ENCODE peak calls at places on chromosome 11, in ten cellular contexts. One of them, this sample, is unnamed.

GRCh38 chr11:33899383-33900037 is 7.6 kb upstream of the LMO2 start:
- DNase-seq in lower leg skin: peak
- DNase-seq in right atrium auricular region: peak
- DNase-seq in brain microvascular endothelial cell: peak
- DNase-seq in coronary artery: peak
- DNase-seq in endothelial cell of umbilical vein: peak
- DNase-seq in fibroblast of mammary gland: peak
- DNase-seq in fibroblast of lung: peak
- DNase-seq in left ventricle myocardium inferior: peak
- DNase-seq in IMR-90: peak
- DNase-seq in this sample: no peak

GRCh38 chr11:44243633-44244343 is 66.2 kb downstream of the ALX4 start:
- DNase-seq in fibroblast of lung: peak
- DNase-seq in brain microvascular endothelial cell: peak
- DNase-seq in lower leg skin: no peak
- DNase-seq in IMR-90: peak
- DNase-seq in endothelial cell of umbilical vein: peak
- DNase-seq in left ventricle myocardium inferior: no peak
- DNase-seq in coronary artery: no peak
- DNase-seq in fibroblast of mammary gland: peak
- DNase-seq in right atrium auricular region: no peak
- DNase-seq in this sample: no peak

GRCh38 chr11:131064373-131064991 is 148.2 kb upstream of the SNX19 start:
- DNase-seq in IMR-90: peak
- DNase-seq in brain microvascular endothelial cell: peak
- DNase-seq in fibroblast of mammary gland: peak
- DNase-seq in fibroblast of lung: peak
- DNase-seq in coronary artery: no peak
- DNase-seq in endothelial cell of umbilical vein: peak
- DNase-seq in left ventricle myocardium inferior: peak
- DNase-seq in right atrium auricular region: no peak
- DNase-seq in lower leg skin: no peak
- DNase-seq in this sample: peak

GRCh38 chr11:32893947-32894827 is 1.6 kb downstream of the QSER1 start:
- DNase-seq in coronary artery: no peak
- DNase-seq in endothelial cell of umbilical vein: peak
- DNase-seq in fibroblast of mammary gland: peak
- DNase-seq in lower leg skin: peak
- DNase-seq in right atrium auricular region: peak
- DNase-seq in fibroblast of lung: peak
- DNase-seq in IMR-90: peak
- DNase-seq in left ventricle myocardium inferior: no peak
- DNase-seq in brain microvascular endothelial cell: peak
- DNase-seq in this sample: no peak

GRCh38 chr11:67289226-67289650 is at the start of gene ANKRD13D:
- DNase-seq in lower leg skin: no peak
- DNase-seq in endothelial cell of umbilical vein: no peak
- DNase-seq in fibroblast of mammary gland: no peak
- DNase-seq in left ventricle myocardium inferior: no peak
- DNase-seq in right atrium auricular region: no peak
- DNase-seq in brain microvascular endothelial cell: no peak
- DNase-seq in coronary artery: no peak
- DNase-seq in IMR-90: no peak
- DNase-seq in fibroblast of lung: no peak
- DNase-seq in this sample: peak

GRCh38 chr11:28822596-28822995 is 714.4 kb downstream of the METTL15 start:
- DNase-seq in right atrium auricular region: no peak
- DNase-seq in IMR-90: peak
- DNase-seq in fibroblast of mammary gland: no peak
- DNase-seq in left ventricle myocardium inferior: no peak
- DNase-seq in endothelial cell of umbilical vein: no peak
- DNase-seq in lower leg skin: no peak
- DNase-seq in brain microvascular endothelial cell: no peak
- DNase-seq in coronary artery: no peak
- DNase-seq in fibroblast of lung: peak
- DNase-seq in this sample: no peak

GRCh38 chr11:2529636-2530035 is 84.8 kb downstream of the KCNQ1 start:
- DNase-seq in coronary artery: no peak
- DNase-seq in left ventricle myocardium inferior: peak
- DNase-seq in IMR-90: no peak
- DNase-seq in fibroblast of lung: no peak
- DNase-seq in lower leg skin: no peak
- DNase-seq in endothelial cell of umbilical vein: no peak
- DNase-seq in brain microvascular endothelial cell: no peak
- DNase-seq in right atrium auricular region: no peak
- DNase-seq in fibroblast of mammary gland: no peak
- DNase-seq in this sample: no peak

GRCh38 chr11:11171285-11171684 is 181.8 kb downstream of the CSNK2A3 start:
- DNase-seq in fibroblast of mammary gland: no peak
- DNase-seq in IMR-90: peak
- DNase-seq in left ventricle myocardium inferior: no peak
- DNase-seq in fibroblast of lung: peak
- DNase-seq in coronary artery: no peak
- DNase-seq in endothelial cell of umbilical vein: no peak
- DNase-seq in brain microvascular endothelial cell: peak
- DNase-seq in lower leg skin: no peak
- DNase-seq in right atrium auricular region: no peak
- DNase-seq in this sample: no peak

GRCh38 chr11:82906931-82907330 is 5.4 kb downstream of the DDIAS start:
- DNase-seq in fibroblast of mammary gland: no peak
- DNase-seq in right atrium auricular region: no peak
- DNase-seq in lower leg skin: no peak
- DNase-seq in IMR-90: no peak
- DNase-seq in endothelial cell of umbilical vein: peak
- DNase-seq in fibroblast of lung: no peak
- DNase-seq in left ventricle myocardium inferior: no peak
- DNase-seq in brain microvascular endothelial cell: no peak
- DNase-seq in coronary artery: no peak
- DNase-seq in this sample: no peak

GRCh38 chr11:88489030-88489429 is 151.5 kb upstream of the CTSC start:
- DNase-seq in lower leg skin: no peak
- DNase-seq in IMR-90: peak
- DNase-seq in endothelial cell of umbilical vein: no peak
- DNase-seq in brain microvascular endothelial cell: no peak
- DNase-seq in fibroblast of mammary gland: peak
- DNase-seq in fibroblast of lung: peak
- DNase-seq in right atrium auricular region: no peak
- DNase-seq in left ventricle myocardium inferior: no peak
- DNase-seq in coronary artery: no peak
- DNase-seq in this sample: no peak

GRCh38 chr11:36775157-36775556 is 177.1 kb upstream of the RAG2 start:
- DNase-seq in right atrium auricular region: no peak
- DNase-seq in lower leg skin: no peak
- DNase-seq in left ventricle myocardium inferior: no peak
- DNase-seq in brain microvascular endothelial cell: no peak
- DNase-seq in coronary artery: no peak
- DNase-seq in endothelial cell of umbilical vein: no peak
- DNase-seq in fibroblast of mammary gland: peak
- DNase-seq in fibroblast of lung: peak
- DNase-seq in IMR-90: no peak
- DNase-seq in this sample: no peak

GRCh38 chr11:78061088-78061920 is 2.4 kb upstream of the THRSP start:
- DNase-seq in lower leg skin: no peak
- DNase-seq in fibroblast of mammary gland: no peak
- DNase-seq in fibroblast of lung: no peak
- DNase-seq in IMR-90: no peak
- DNase-seq in right atrium auricular region: no peak
- DNase-seq in brain microvascular endothelial cell: no peak
- DNase-seq in endothelial cell of umbilical vein: no peak
- DNase-seq in left ventricle myocardium inferior: peak
- DNase-seq in coronary artery: no peak
- DNase-seq in this sample: no peak

GRCh38 chr11:14764213-14764898 is 120.8 kb downstream of the PDE3B start:
- DNase-seq in brain microvascular endothelial cell: no peak
- DNase-seq in endothelial cell of umbilical vein: no peak
- DNase-seq in fibroblast of lung: no peak
- DNase-seq in left ventricle myocardium inferior: no peak
- DNase-seq in fibroblast of mammary gland: no peak
- DNase-seq in lower leg skin: no peak
- DNase-seq in IMR-90: no peak
- DNase-seq in coronary artery: no peak
- DNase-seq in right atrium auricular region: no peak
- DNase-seq in this sample: no peak

GRCh38 chr11:40885257-40885947 is 574.0 kb downstream of the LRRC4C start:
- DNase-seq in left ventricle myocardium inferior: no peak
- DNase-seq in coronary artery: no peak
- DNase-seq in fibroblast of mammary gland: no peak
- DNase-seq in endothelial cell of umbilical vein: no peak
- DNase-seq in right atrium auricular region: no peak
- DNase-seq in brain microvascular endothelial cell: no peak
- DNase-seq in lower leg skin: no peak
- DNase-seq in IMR-90: no peak
- DNase-seq in fibroblast of lung: peak
- DNase-seq in this sample: no peak

GRCh38 chr11:62394825-62395538 is 23.9 kb upstream of the SCGB1A1 start:
- DNase-seq in fibroblast of lung: peak
- DNase-seq in IMR-90: peak
- DNase-seq in lower leg skin: peak
- DNase-seq in right atrium auricular region: peak
- DNase-seq in coronary artery: peak
- DNase-seq in endothelial cell of umbilical vein: peak
- DNase-seq in fibroblast of mammary gland: peak
- DNase-seq in brain microvascular endothelial cell: peak
- DNase-seq in left ventricle myocardium inferior: peak
- DNase-seq in this sample: no peak

GRCh38 chr11:119855066-119855465 is 126.1 kb upstream of the NECTIN1 start:
- DNase-seq in right atrium auricular region: no peak
- DNase-seq in fibroblast of mammary gland: no peak
- DNase-seq in left ventricle myocardium inferior: peak
- DNase-seq in IMR-90: no peak
- DNase-seq in endothelial cell of umbilical vein: no peak
- DNase-seq in lower leg skin: no peak
- DNase-seq in fibroblast of lung: no peak
- DNase-seq in coronary artery: no peak
- DNase-seq in brain microvascular endothelial cell: no peak
- DNase-seq in this sample: no peak

GRCh38 chr11:43947003-43947500 is 4.6 kb downstream of the C11orf96 start:
- DNase-seq in left ventricle myocardium inferior: no peak
- DNase-seq in endothelial cell of umbilical vein: no peak
- DNase-seq in fibroblast of mammary gland: peak
- DNase-seq in IMR-90: peak
- DNase-seq in brain microvascular endothelial cell: no peak
- DNase-seq in lower leg skin: no peak
- DNase-seq in fibroblast of lung: peak
- DNase-seq in right atrium auricular region: peak
- DNase-seq in coronary artery: peak
- DNase-seq in this sample: no peak

GRCh38 chr11:66087148-66087908 is 17.3 kb downstream of the PACS1 start:
- DNase-seq in fibroblast of mammary gland: no peak
- DNase-seq in endothelial cell of umbilical vein: no peak
- DNase-seq in coronary artery: no peak
- DNase-seq in left ventricle myocardium inferior: no peak
- DNase-seq in fibroblast of lung: no peak
- DNase-seq in brain microvascular endothelial cell: no peak
- DNase-seq in IMR-90: no peak
- DNase-seq in right atrium auricular region: no peak
- DNase-seq in lower leg skin: no peak
- DNase-seq in this sample: no peak

GRCh38 chr11:30360741-30361140 is 37.8 kb downstream of the ARL14EP start:
- DNase-seq in right atrium auricular region: no peak
- DNase-seq in coronary artery: no peak
- DNase-seq in IMR-90: no peak
- DNase-seq in fibroblast of mammary gland: no peak
- DNase-seq in endothelial cell of umbilical vein: no peak
- DNase-seq in left ventricle myocardium inferior: no peak
- DNase-seq in lower leg skin: no peak
- DNase-seq in fibroblast of lung: no peak
- DNase-seq in brain microvascular endothelial cell: no peak
- DNase-seq in this sample: no peak

DNA sequence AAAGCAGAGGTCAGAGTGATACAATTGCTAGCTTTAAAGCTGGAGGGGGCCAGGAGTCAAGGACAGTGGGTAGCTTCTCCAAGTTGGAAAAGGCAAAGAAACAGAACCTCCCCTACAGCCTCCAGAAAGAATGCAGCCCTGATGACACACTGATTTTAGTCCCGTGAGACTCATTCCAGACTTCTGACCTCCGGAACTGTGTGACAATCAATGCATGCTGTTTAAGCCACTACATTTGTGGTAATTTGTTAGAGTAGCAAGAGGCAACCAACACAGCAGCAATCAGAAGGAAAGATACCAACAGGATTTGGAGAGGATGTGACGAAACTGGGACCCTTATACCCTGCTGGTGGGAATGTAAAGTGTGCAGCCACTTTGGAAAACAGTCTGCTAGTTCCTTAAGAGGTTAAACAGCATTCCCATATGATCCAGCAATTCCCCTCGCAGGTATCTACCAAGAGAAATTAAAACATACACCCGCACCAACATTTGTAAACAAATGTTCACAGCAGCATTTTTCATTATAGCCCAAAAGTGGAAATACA is 66.7 kb downstream of the DSCAML1 start:
- DNase-seq in right atrium auricular region: no peak
- DNase-seq in endothelial cell of umbilical vein: no peak
- DNase-seq in left ventricle myocardium inferior: no peak
- DNase-seq in brain microvascular endothelial cell: peak
- DNase-seq in coronary artery: no peak
- DNase-seq in fibroblast of lung: no peak
- DNase-seq in fibroblast of mammary gland: peak
- DNase-seq in IMR-90: no peak
- DNase-seq in lower leg skin: no peak
- DNase-seq in this sample: no peak
- TF ChIP-seq CTCF in right atrium auricular region: no peak
- TF ChIP-seq CTCF in endothelial cell of umbilical vein: no peak
- TF ChIP-seq CTCF in left ventricle myocardium inferior: no peak
- TF ChIP-seq CTCF in brain microvascular endothelial cell: no peak
- TF ChIP-seq CTCF in coronary artery: no peak
- TF ChIP-seq CTCF in fibroblast of lung: no peak
- TF ChIP-seq CTCF in fibroblast of mammary gland: no peak
- TF ChIP-seq CTCF in IMR-90: no peak
- TF ChIP-seq CTCF in lower leg skin: no peak
- TF ChIP-seq CTCF in this sample: peak

GRCh38 chr11:56089697-56090096 is 3.4 kb upstream of the OR8I2 start:
- DNase-seq in left ventricle myocardium inferior: no peak
- DNase-seq in brain microvascular endothelial cell: no peak
- DNase-seq in endothelial cell of umbilical vein: no peak
- DNase-seq in fibroblast of mammary gland: no peak
- DNase-seq in coronary artery: no peak
- DNase-seq in IMR-90: no peak
- DNase-seq in lower leg skin: no peak
- DNase-seq in fibroblast of lung: no peak
- DNase-seq in right atrium auricular region: no peak
- DNase-seq in this sample: no peak
- TF ChIP-seq CTCF in left ventricle myocardium inferior: no peak
- TF ChIP-seq CTCF in brain microvascular endothelial cell: no peak
- TF ChIP-seq CTCF in endothelial cell of umbilical vein: no peak
- TF ChIP-seq CTCF in fibroblast of mammary gland: no peak
- TF ChIP-seq CTCF in coronary artery: no peak
- TF ChIP-seq CTCF in IMR-90: no peak
- TF ChIP-seq CTCF in lower leg skin: no peak
- TF ChIP-seq CTCF in fibroblast of lung: no peak
- TF ChIP-seq CTCF in right atrium auricular region: no peak
- TF ChIP-seq CTCF in this sample: no peak

GRCh38 chr11:71249301-71249700 is 3.1 kb downstream of the SHANK2 start:
- DNase-seq in brain microvascular endothelial cell: no peak
- DNase-seq in fibroblast of lung: no peak
- DNase-seq in endothelial cell of umbilical vein: no peak
- DNase-seq in fibroblast of mammary gland: no peak
- DNase-seq in left ventricle myocardium inferior: no peak
- DNase-seq in IMR-90: no peak
- DNase-seq in right atrium auricular region: no peak
- DNase-seq in lower leg skin: no peak
- DNase-seq in coronary artery: no peak
- DNase-seq in this sample: no peak
- TF ChIP-seq CTCF in brain microvascular endothelial cell: no peak
- TF ChIP-seq CTCF in fibroblast of lung: no peak
- TF ChIP-seq CTCF in endothelial cell of umbilical vein: no peak
- TF ChIP-seq CTCF in fibroblast of mammary gland: no peak
- TF ChIP-seq CTCF in left ventricle myocardium inferior: no peak
- TF ChIP-seq CTCF in IMR-90: no peak
- TF ChIP-seq CTCF in right atrium auricular region: no peak
- TF ChIP-seq CTCF in lower leg skin: no peak
- TF ChIP-seq CTCF in coronary artery: no peak
- TF ChIP-seq CTCF in this sample: no peak

GRCh38 chr11:112588252-112588668 is 327.6 kb upstream of the PLET1 start:
- DNase-seq in coronary artery: no peak
- DNase-seq in fibroblast of lung: peak
- DNase-seq in lower leg skin: peak
- DNase-seq in brain microvascular endothelial cell: peak
- DNase-seq in IMR-90: peak
- DNase-seq in fibroblast of mammary gland: peak
- DNase-seq in right atrium auricular region: peak
- DNase-seq in endothelial cell of umbilical vein: peak
- DNase-seq in left ventricle myocardium inferior: peak
- DNase-seq in this sample: peak
- TF ChIP-seq CTCF in coronary artery: peak
- TF ChIP-seq CTCF in fibroblast of lung: peak
- TF ChIP-seq CTCF in lower leg skin: no peak
- TF ChIP-seq CTCF in brain microvascular endothelial cell: peak
- TF ChIP-seq CTCF in IMR-90: peak
- TF ChIP-seq CTCF in fibroblast of mammary gland: peak
- TF ChIP-seq CTCF in right atrium auricular region: peak
- TF ChIP-seq CTCF in endothelial cell of umbilical vein: peak
- TF ChIP-seq CTCF in left ventricle myocardium inferior: peak
- TF ChIP-seq CTCF in this sample: peak